ENCODE peak calls at places on chromosomes 1 and 21, in ten cellular contexts. J is neuronal stem cell; B is uterus; Y is right lobe of liver; D is lung; A is brain microvascular endothelial cell; M is cardiac muscle cell; E is pancreas; K is psoas muscle; Z is CD4-positive, alpha-beta memory T cell. U is an unnamed sample.
A peak's percentile ranks its signal among the peaks of the same experiment; 100 is the strongest.

GRCh38 chr1:218281285-218281684 is 3.8 kb upstream of the RRP15 start:
- DNase-seq in J (no peak), Z (no peak), D (no peak), K (no peak), Y (no peak), M (no peak), A (no peak), B (no peak), E (no peak), U (no peak)

GRCh38 chr21:45857761-45858160 is 123.8 kb upstream of the COL6A1 start:
- DNase-seq in M (no peak), B (no peak), A (no peak), Z (no peak), E (no peak), K (no peak), D (no peak), Y (no peak), J (no peak), U (no peak)

GRCh38 chr21:37700641-37701202 is 215.5 kb downstream of the KCNJ6 start:
- DNase-seq in Y (no peak), K (no peak), B (no peak), D (no peak), A (peak; percentile 61), J (peak; percentile 60), Z (peak; percentile 6), M (peak; percentile 89), E (peak; percentile 56), U (peak; percentile 11)

GRCh38 chr1:162677607-162678371 is 45.5 kb downstream of the DDR2 start:
- DNase-seq in Y (no peak), E (no peak), B (no peak), K (no peak), M (no peak), Z (no peak), A (no peak), D (no peak), J (no peak), U (no peak)

GRCh38 chr1:39393645-39394044 is 97.8 kb upstream of the BMP8A start:
- DNase-seq in D (no peak), A (no peak), M (no peak), E (no peak), Z (no peak), Y (no peak), K (no peak), B (no peak), J (no peak), U (no peak)

GRCh38 chr1:24294757-24295371 is 24.3 kb upstream of the GRHL3 start:
- DNase-seq in Z (no peak), M (peak; percentile 89), D (peak; percentile 50), Y (no peak), A (no peak), J (no peak), E (no peak), K (peak; percentile 62), B (peak; percentile 89), U (no peak)

GRCh38 chr1:226945106-226945857 is 5.2 kb downstream of the COQ8A start:
- DNase-seq in Y (peak; percentile 78), E (peak; percentile 95), D (no peak), J (no peak), M (no peak), K (peak; percentile 83), B (no peak), A (no peak), Z (no peak), U (no peak)

GRCh38 chr21:29829514-29830255 is 110.1 kb downstream of the GRIK1 start:
- DNase-seq in A (no peak), D (no peak), J (no peak), B (no peak), E (no peak), K (no peak), M (no peak), Z (no peak), Y (no peak), U (no peak)

GRCh38 chr1:64187646-64188045 is 15.8 kb upstream of the UBE2U start:
- DNase-seq in A (no peak), B (no peak), Z (no peak), M (no peak), J (no peak), E (no peak), D (no peak), K (no peak), Y (no peak), U (no peak)

GRCh38 chr1:71196685-71197084 is 115.8 kb upstream of the ZRANB2 start:
- DNase-seq in Y (no peak), A (peak; percentile 3), D (no peak), M (peak; percentile 54), J (no peak), B (no peak), Z (no peak), E (no peak), K (no peak), U (no peak)

GRCh38 chr1:110341872-110342331 is 2.7 kb downstream of the RBM15 start:
- DNase-seq in D (no peak), Z (no peak), M (no peak), A (no peak), Y (no peak), B (no peak), E (no peak), J (no peak), K (no peak), U (no peak)

GRCh38 chr1:184840596-184840995 is 85.9 kb upstream of the EDEM3 start:
- DNase-seq in M (no peak), K (no peak), Y (no peak), D (no peak), J (no peak), B (no peak), A (no peak), E (no peak), Z (peak; percentile 90), U (no peak)

GRCh38 chr1:6448749-6449631 is 17.0 kb downstream of the TNFRSF25 start:
- DNase-seq in B (no peak), Z (peak; percentile 37), A (no peak), D (no peak), J (no peak), E (no peak), K (no peak), Y (peak; percentile 81), M (peak; percentile 35), U (no peak)

GRCh38 chr1:30345525-30346145 is 377.8 kb downstream of the MATN1 start:
- DNase-seq in J (no peak), K (no peak), B (no peak), M (no peak), E (no peak), D (no peak), Z (no peak), Y (no peak), A (no peak), U (no peak)

GRCh38 chr1:15058261-15058660 is 95.3 kb upstream of the TMEM51 start:
- DNase-seq in J (no peak), E (no peak), K (no peak), Y (no peak), Z (no peak), D (no peak), B (no peak), M (no peak), A (no peak), U (no peak)
- H3K27me3 ChIP-seq in J (no peaks in the 10 kb centered on the region), E (no peaks in the 10 kb centered on the region), K (no peaks in the 10 kb centered on the region), Y (no peaks in the 10 kb centered on the region), Z (no peaks in the 10 kb centered on the region), D (no peaks in the 10 kb centered on the region), B (no peaks in the 10 kb centered on the region), M (no peaks in the 10 kb centered on the region), A (no peaks in the 10 kb centered on the region), U (no peaks in the 10 kb centered on the region)

DNA sequence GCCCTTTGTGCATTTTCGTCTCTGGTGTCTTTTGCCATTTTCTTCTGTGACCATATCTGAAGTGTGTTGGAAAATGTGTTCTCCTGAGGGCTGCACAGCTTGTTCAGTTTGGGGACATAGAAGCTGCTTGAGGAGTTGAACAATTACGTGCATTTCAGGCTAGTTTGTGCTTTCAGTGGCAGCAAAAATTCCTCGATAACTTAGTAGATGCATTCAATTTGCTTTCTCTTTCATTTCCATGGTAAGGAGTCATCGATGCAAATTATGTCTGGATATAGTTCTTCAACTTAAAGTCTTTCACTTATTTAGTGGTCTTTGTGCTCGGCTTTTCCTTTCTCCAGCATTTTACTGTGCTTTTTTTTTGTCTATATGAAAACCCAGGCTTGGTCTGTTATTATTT is 441.5 kb downstream of the PLA2G4A start:
- DNase-seq in M (no peak), Z (no peak), J (no peak), D (no peak), Y (no peak), E (no peak), A (no peak), B (no peak), K (no peak), U (no peak)
- H3K4me3 ChIP-seq in M (no peak overlapping the region), Z (no peak overlapping the region), J (no peak overlapping the region), D (no peak overlapping the region), Y (no peak overlapping the region), E (no peak overlapping the region), A (no peak overlapping the region), B (no peak overlapping the region), K (no peak overlapping the region), U (no peak overlapping the region)

DNA sequence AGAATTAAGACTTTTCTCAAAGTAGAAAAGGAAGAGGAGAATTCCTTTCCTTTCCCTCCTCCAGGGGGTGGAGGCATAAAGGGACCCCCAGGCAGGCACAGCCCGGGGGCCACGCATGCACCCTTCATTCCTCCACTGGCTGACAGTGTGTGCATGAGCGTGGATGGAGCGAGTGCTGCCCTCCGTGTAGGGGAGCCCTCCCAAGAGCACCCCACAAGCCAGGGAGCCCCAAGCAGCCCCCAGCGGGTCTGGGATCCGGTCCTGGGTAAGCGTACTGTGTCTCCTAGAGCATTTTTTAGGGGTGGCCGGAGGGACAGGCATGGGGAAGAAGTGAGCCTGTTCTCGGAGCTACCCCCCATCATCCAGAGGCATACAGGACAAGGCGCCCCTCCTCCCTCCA is 120.5 kb downstream of the SIK1 start:
- DNase-seq in E (no peak), A (no peak), K (no peak), Y (no peak), B (no peak), J (no peak), Z (no peak), D (no peak), M (no peak), U (no peak)
- H3K27ac ChIP-seq in E (no peak overlapping the region), A (no peak overlapping the region), K (peak overlapping the region; percentile 88), Y (no peak overlapping the region), B (no peak overlapping the region), J (no peak overlapping the region), Z (no peak overlapping the region), D (no peak overlapping the region), M (no peak overlapping the region), U (no peak overlapping the region)

GRCh38 chr1:169085911-169086310 is 20.6 kb upstream of the ATP1B1 start:
- DNase-seq in A (no peak), M (no peak), Z (no peak), K (no peak), E (no peak), Y (no peak), B (no peak), D (no peak), J (no peak), U (no peak)

GRCh38 chr1:169089776-169090175 is 16.7 kb upstream of the ATP1B1 start:
- DNase-seq in Y (no peak), D (no peak), M (no peak), A (no peak), B (no peak), E (no peak), K (no peak), Z (no peak), J (no peak), U (no peak)

GRCh38 chr1:169087876-169088275 is 18.6 kb upstream of the ATP1B1 start:
- DNase-seq in A (no peak), Y (no peak), E (no peak), K (no peak), M (no peak), J (no peak), B (no peak), Z (no peak), D (no peak), U (no peak)

GRCh38 chr1:169090308-169090899 is 16.1 kb upstream of the ATP1B1 start:
- DNase-seq in A (no peak), B (no peak), Z (no peak), E (no peak), J (no peak), D (no peak), K (no peak), Y (no peak), M (no peak), U (no peak)

GRCh38 chr1:169086603-169087455 is 19.7 kb upstream of the ATP1B1 start:
- DNase-seq in B (no peak), K (no peak), J (no peak), E (peak; percentile 56), D (no peak), Z (peak; percentile 44), A (peak; percentile 70), Y (no peak), M (peak; percentile 79), U (no peak)
- H3K27me3 ChIP-seq in B (no peaks in the 10 kb centered on the region), K (no peaks in the 10 kb centered on the region), J (no peaks in the 10 kb centered on the region), E (no peaks in the 10 kb centered on the region), D (no peaks in the 10 kb centered on the region), Z (no peaks in the 10 kb centered on the region), A (no peaks in the 10 kb centered on the region), Y (no peaks in the 10 kb centered on the region), M (no peaks in the 10 kb centered on the region), U (no peaks in the 10 kb centered on the region)

U was measured in heart right ventricle.